ENCODE peak calls at places on chromosomes 2 and 18, in nine cellular contexts. F is HTR-8/SVneo; C is GDM1; H is fibroblast of the conjunctiva; P is activated T-cell treated with anti-CD3 and anti-CD28 coated beads, Interleukin-2, amount 50 U/mL, for 1 hour; W is cardiac muscle cell; J is AML-193; O is lung; E is NCI-H2029. K is an unnamed sample.

GRCh38 chr18:69559604-69560003 is 158.9 kb downstream of the DOK6 start:
- DNase-seq in F (no peak), C (no peak), H (no peak), P (no peak), W (no peak), J (no peak), O (no peak), E (no peak), K (no peak)

GRCh38 chr18:23950644-23951043 is 63.9 kb upstream of the TTC39C start:
- DNase-seq in F (no peak), C (no peak), H (no peak), P (no peak), W (no peak), J (no peak), O (no peak), E (no peak), K (no peak)

GRCh38 chr18:54946149-54946581 is 13.1 kb downstream of the CCDC68 start:
- DNase-seq in F (peak; percentile 11), C (no peak), H (no peak), P (peak; percentile 26), W (peak; percentile 60), J (peak; percentile 76), O (peak; percentile 41), E (no peak), K (no peak)

GRCh38 chr2:99562516-99562915 is 72.7 kb upstream of the REV1 start:
- DNase-seq in F (no peak), C (no peak), H (no peak), P (no peak), W (no peak), J (no peak), O (no peak), E (no peak), K (no peak)

GRCh38 chr18:69584429-69584828 is 183.7 kb downstream of the DOK6 start:
- DNase-seq in F (no peak), C (no peak), H (no peak), P (no peak), W (no peak), J (no peak), O (no peak), E (no peak), K (no peak)

GRCh38 chr2:27889774-27890145 is 427 bp downstream of the RBKS start:
- DNase-seq in F (no peak), C (no peak), H (no peak), P (no peak), W (peak; percentile 21), J (no peak), O (no peak), E (no peak), K (no peak)

GRCh38 chr2:143581134-143581533 is 451.9 kb downstream of the ARHGAP15 start:
- DNase-seq in F (no peak), C (no peak), H (no peak), P (no peak), W (no peak), J (no peak), O (no peak), E (no peak), K (no peak)

GRCh38 chr18:63161728-63162195 is 157.8 kb downstream of the BCL2 start:
- DNase-seq in F (peak; percentile 64), C (no peak), H (peak; percentile 60), P (peak; percentile 75), W (peak; percentile 96), J (peak; percentile 22), O (peak; percentile 57), E (no peak), K (no peak)

GRCh38 chr2:207167129-207167923 is 1.6 kb upstream of the KLF7 start:
- DNase-seq in F (no peak), C (peak; percentile 40), H (no peak), P (no peak), W (peak; percentile 76), J (peak; percentile 93), O (no peak), E (peak; percentile 52), K (no peak)

GRCh38 chr18:23129355-23130002 is 5.8 kb upstream of the CABLES1 start:
- DNase-seq in F (no peak), C (no peak), H (no peak), P (no peak), W (no peak), J (no peak), O (no peak), E (no peak), K (no peak)

GRCh38 chr18:60070631-60071030 is 170.8 kb downstream of the PMAIP1 start:
- DNase-seq in F (no peak), C (no peak), H (no peak), P (no peak), W (no peak), J (no peak), O (no peak), E (no peak), K (no peak)

GRCh38 chr2:169280502-169280901 is 81.8 kb downstream of the LRP2 start:
- DNase-seq in F (no peak), C (no peak), H (no peak), P (no peak), W (no peak), J (no peak), O (no peak), E (no peak), K (no peak)

GRCh38 chr2:166068981-166069380 is 58.8 kb downstream of the SCN1A start:
- DNase-seq in F (no peak), C (no peak), H (no peak), P (no peak), W (no peak), J (no peak), O (no peak), E (no peak), K (no peak)

GRCh38 chr2:132606649-132607048 is 63.4 kb downstream of the LYPD1 start:
- DNase-seq in F (no peak), C (no peak), H (no peak), P (no peak), W (no peak), J (no peak), O (no peak), E (no peak), K (no peak)

GRCh38 chr2:42969231-42970150 is 177.1 kb upstream of the HAAO start:
- DNase-seq in F (peak; percentile 50), C (no peak), H (peak; percentile 89), P (no peak), W (peak; percentile 70), J (no peak), O (no peak), E (no peak), K (no peak)

GRCh38 chr2:145020694-145021093 is 500.8 kb upstream of the ZEB2 start:
- DNase-seq in F (no peak), C (no peak), H (no peak), P (no peak), W (no peak), J (no peak), O (no peak), E (no peak), K (no peak)

GRCh38 chr2:64137567-64137966 is 6.7 kb downstream of the PELI1 start:
- DNase-seq in F (no peak), C (no peak), H (no peak), P (no peak), W (peak; percentile 27), J (peak; percentile 69), O (no peak), E (no peak), K (no peak)

GRCh38 chr2:100321881-100322820 is at the start of gene LONRF2:
- DNase-seq in F (peak; percentile 25), C (no peak), H (no peak), P (no peak), W (peak; percentile 1), J (no peak), O (peak; percentile 48), E (peak; percentile 57), K (peak; percentile 58)

GRCh38 chr2:41722668-41723369 is 325.0 kb upstream of the PKDCC start:
- DNase-seq in F (peak; percentile 66), C (no peak), H (peak; percentile 52), P (no peak), W (peak; percentile 48), J (no peak), O (no peak), E (no peak), K (no peak)

GRCh38 chr2:70087703-70088507 is 628 bp downstream of the PCBP1 start:
- DNase-seq in F (peak; percentile 57), C (no peak), H (no peak), P (peak; percentile 57), W (peak; percentile 58), J (peak; percentile 31), O (peak; percentile 58), E (peak; percentile 49), K (no peak)